ENCODE peak calls at places on chromosomes 1 and 21, in five cellular contexts. A is substantia nigra; S is activated CD4-positive, alpha-beta T cell treated with anti-CD3 and anti-CD28 coated beads, Interleukin-2, amount 50 U/mL, for 1 hour; N is lung microvascular endothelial cell; Y is NAMALWA. J is an unnamed sample.

GRCh38 chr1:114594046-114594445 is 12.6 kb upstream of the BCAS2 start:
- DNase-seq in Y (no peak), A (no peak), N (no peak), S (no peak), J (no peak)

GRCh38 chr1:151577173-151577572 is 34.7 kb upstream of the SNX27 start:
- DNase-seq in N (no peak), A (no peak), Y (no peak), S (no peak), J (no peak)

GRCh38 chr1:41936107-41936506 is 17.4 kb upstream of the HIVEP3 start:
- DNase-seq in A (no peak), N (peak), Y (no peak), S (no peak), J (no peak)

GRCh38 chr21:17903929-17904639 is 84.9 kb upstream of the C21orf91 start:
- DNase-seq in Y (no peak), A (no peak), S (no peak), N (no peak), J (no peak)

GRCh38 chr1:101291562-101292035 is 54.8 kb downstream of the S1PR1 start:
- DNase-seq in N (peak), Y (no peak), S (no peak), A (no peak), J (no peak)

GRCh38 chr1:151705739-151706463 is 10.7 kb downstream of the CELF3 start:
- DNase-seq in N (no peak), S (no peak), Y (peak), A (no peak), J (no peak)

GRCh38 chr1:20720631-20721051 is 2.8 kb upstream of the KIF17 start:
- DNase-seq in Y (no peak), A (no peak), N (no peak), S (no peak), J (no peak)

GRCh38 chr1:55626326-55626725 is 411.2 kb upstream of the USP24 start:
- DNase-seq in Y (no peak), S (no peak), N (no peak), A (no peak), J (no peak)

GRCh38 chr21:15754640-15755039 is 24.9 kb downstream of the USP25 start:
- DNase-seq in Y (no peak), A (no peak), N (peak), S (no peak), J (no peak)

GRCh38 chr1:165494949-165495810 is 48.6 kb upstream of the LRRC52 start:
- DNase-seq in S (no peak), N (no peak), Y (no peak), A (no peak), J (no peak)

GRCh38 chr1:178895928-178896327 is 25.1 kb upstream of the ANGPTL1 start:
- DNase-seq in Y (no peak), S (no peak), N (no peak), A (no peak), J (no peak)

GRCh38 chr21:16792155-16792554 is 720.7 kb upstream of the CXADR start:
- DNase-seq in Y (no peak), A (no peak), N (no peak), S (no peak), J (no peak)

GRCh38 chr1:86825294-86825693 is 88.6 kb downstream of the SELENOF start:
- DNase-seq in S (no peak), N (no peak), Y (no peak), A (no peak), J (no peak)

GRCh38 chr1:91791103-91791502 is 94.8 kb downstream of the TGFBR3 start:
- DNase-seq in S (no peak), Y (no peak), A (no peak), N (no peak), J (no peak)

J was measured in neural crest cell.